ENCODE peak calls at places on chromosomes 12 and 14, in seven cellular contexts. O is fibroblast of lung; Z is fibroblast of pulmonary artery; U is CD4-positive, alpha-beta T cell; R is nephron progenitor cell; W is osteocyte; T is OCI-LY7. S is an unnamed sample.

GRCh38 chr12:75954076-75954475 is 77.5 kb downstream of the PHLDA1 start:
- DNase-seq in O (peak; percentile 98), Z (peak; percentile 92), U (no peak), R (no peak), W (no peak), T (no peak), S (no peak)

GRCh38 chr14:59474172-59474571 is 9.0 kb upstream of the GPR135 start:
- DNase-seq in O (peak; percentile 91), Z (peak; percentile 76), U (no peak), R (no peak), W (no peak), T (no peak), S (no peak)

GRCh38 chr12:66066071-66066928 is 64.2 kb downstream of the LLPH start:
- DNase-seq in O (peak; percentile 82), Z (peak; percentile 44), U (no peak), R (no peak), W (no peak), T (no peak), S (no peak)

GRCh38 chr12:11162494-11162893 is 8.5 kb upstream of the SMIM10L1 start:
- DNase-seq in O (no peak), Z (no peak), U (no peak), R (no peak), W (no peak), T (no peak), S (no peak)

GRCh38 chr14:101582294-101582693 is 21.0 kb downstream of the DIO3 start:
- DNase-seq in O (no peak), Z (no peak), U (no peak), R (no peak), W (no peak), T (no peak), S (no peak)

GRCh38 chr12:19462441-19462840 is 23.1 kb downstream of the AEBP2 start:
- DNase-seq in O (no peak), Z (peak; percentile 53), U (no peak), R (no peak), W (no peak), T (no peak), S (no peak)

GRCh38 chr12:109608270-109608669 is 34.7 kb downstream of the MVK start:
- DNase-seq in O (no peak), Z (no peak), U (no peak), R (no peak), W (no peak), T (no peak), S (no peak)

GRCh38 chr12:21500786-21501257 is 613 bp downstream of the RECQL start:
- DNase-seq in O (no peak), Z (no peak), U (no peak), R (no peak), W (no peak), T (peak; percentile 55), S (no peak)

GRCh38 chr14:65637780-65638179 is 225.2 kb downstream of the FUT8 start:
- DNase-seq in O (peak; percentile 89), Z (no peak), U (no peak), R (no peak), W (no peak), T (peak; percentile 23), S (no peak)

GRCh38 chr12:113075137-113075683 is 18.7 kb downstream of the DTX1 start:
- DNase-seq in O (no peak), Z (no peak), U (no peak), R (no peak), W (no peak), T (peak; percentile 99), S (no peak)

GRCh38 chr14:53187921-53188463 is 34.9 kb upstream of the DDHD1 start:
- DNase-seq in O (peak; percentile 5), Z (no peak), U (no peak), R (no peak), W (no peak), T (no peak), S (no peak)

GRCh38 chr12:547883-548470 is 88.2 kb downstream of the B4GALNT3 start:
- DNase-seq in O (no peak), Z (no peak), U (no peak), R (no peak), W (no peak), T (no peak), S (no peak)

GRCh38 chr14:95319312-95320075 is at the start of gene CLMN:
- DNase-seq in O (peak; percentile 21), Z (peak; percentile 27), U (peak; percentile 27), R (peak; percentile 78), W (no peak), T (peak; percentile 66), S (no peak)

GRCh38 chr14:20652996-20653975 is 11.8 kb upstream of the OR6S1 start:
- DNase-seq in O (peak; percentile 27), Z (peak; percentile 58), U (no peak), R (peak; percentile 64), W (no peak), T (no peak), S (no peak)

GRCh38 chr14:89324501-89325298 is 92.3 kb downstream of the FOXN3 start:
- DNase-seq in O (no peak), Z (no peak), U (no peak), R (no peak), W (no peak), T (no peak), S (no peak)

GRCh38 chr14:103628221-103628683 is 759 bp upstream of the KLC1 start:
- DNase-seq in O (peak; percentile 79), Z (peak; percentile 71), U (no peak), R (peak; percentile 72), W (peak; percentile 88), T (peak; percentile 28), S (peak; percentile 77)

GRCh38 chr12:50353869-50354593 is 42.4 kb downstream of the FAM186A start:
- DNase-seq in O (peak; percentile 20), Z (peak; percentile 26), U (no peak), R (no peak), W (no peak), T (no peak), S (no peak)

GRCh38 chr12:62250671-62251608 is 9.3 kb upstream of the USP15 start:
- DNase-seq in O (peak; percentile 66), Z (peak; percentile 81), U (no peak), R (no peak), W (no peak), T (no peak), S (no peak)

GRCh38 chr12:30457621-30458289 is 237.9 kb downstream of the IPO8 start:
- DNase-seq in O (peak; percentile 74), Z (peak; percentile 94), U (no peak), R (no peak), W (no peak), T (no peak), S (no peak)

GRCh38 chr12:26298785-26299621 is 103.6 kb downstream of the SSPN start:
- DNase-seq in O (peak; percentile 90), Z (peak; percentile 69), U (no peak), R (no peak), W (no peak), T (peak; percentile 59), S (no peak)

GRCh38 chr12:122934722-122935121 is 31.5 kb downstream of the ABCB9 start:
- DNase-seq in O (no peak), Z (no peak), U (no peak), R (no peak), W (no peak), T (peak; percentile 44), S (no peak)

GRCh38 chr14:75280831-75281690 is 2.4 kb downstream of the FOS start:
- DNase-seq in O (peak; percentile 13), Z (peak; percentile 75), U (no peak), R (no peak), W (no peak), T (no peak), S (no peak)

GRCh38 chr14:61555056-61555838 is 140.1 kb upstream of the HIF1A start:
- DNase-seq in O (peak; percentile 78), Z (no peak), U (no peak), R (no peak), W (no peak), T (no peak), S (no peak)

GRCh38 chr14:61552196-61552595 is 143.1 kb upstream of the HIF1A start:
- DNase-seq in O (no peak), Z (no peak), U (no peak), R (no peak), W (no peak), T (no peak), S (no peak)

GRCh38 chr14:61556455-61556854 is 138.9 kb upstream of the HIF1A start:
- DNase-seq in O (no peak), Z (no peak), U (no peak), R (no peak), W (no peak), T (no peak), S (no peak)

GRCh38 chr14:61551419-61551818 is 143.9 kb upstream of the HIF1A start:
- DNase-seq in O (no peak), Z (no peak), U (no peak), R (no peak), W (no peak), T (no peak), S (no peak)

GRCh38 chr14:61553730-61554641 is 141.3 kb upstream of the HIF1A start:
- DNase-seq in O (peak; percentile 98), Z (peak; percentile 95), U (no peak), R (no peak), W (no peak), T (no peak), S (no peak)
- TF ChIP-seq CTCF in O (no peak), Z (no peak), U (no peak), R (no peak), W (no peak), T (no peak), S (no peak)

GRCh38 chr14:54918427-54918826 is 15.8 kb upstream of the GCH1 start:
- DNase-seq in O (no peak), Z (no peak), U (no peak), R (no peak), W (no peak), T (no peak), S (no peak)
- TF ChIP-seq CTCF in O (no peak), Z (no peak), U (no peak), R (no peak), W (no peak), T (no peak), S (no peak)

GRCh38 chr14:24355009-24355408 is 13.0 kb upstream of the NFATC4 start:
- DNase-seq in O (no peak), Z (no peak), U (no peak), R (no peak), W (no peak), T (no peak), S (no peak)

GRCh38 chr14:24349742-24350141 is 10.0 kb upstream of the RIPK3 start:
- DNase-seq in O (no peak), Z (no peak), U (no peak), R (no peak), W (no peak), T (no peak), S (no peak)

GRCh38 chr14:24353551-24354529 is 14.0 kb upstream of the RIPK3 start:
- DNase-seq in O (peak; percentile 34), Z (peak; percentile 63), U (no peak), R (no peak), W (no peak), T (no peak), S (no peak)

GRCh38 chr14:24348186-24348585 is 8.4 kb upstream of the RIPK3 start:
- DNase-seq in O (no peak), Z (no peak), U (no peak), R (no peak), W (no peak), T (no peak), S (no peak)

GRCh38 chr14:24351517-24351916 is 11.7 kb upstream of the RIPK3 start:
- DNase-seq in O (no peak), Z (peak; percentile 41), U (no peak), R (no peak), W (no peak), T (no peak), S (no peak)
- TF ChIP-seq CTCF in O (peak; percentile 21), Z (no peak), U (no peak), R (no peak), W (no peak), T (peak; percentile 25), S (no peak)

GRCh38 chr14:22872833-22873520 is 1.4 kb downstream of the LRP10 start:
- DNase-seq in O (no peak), Z (peak; percentile 21), U (no peak), R (no peak), W (no peak), T (no peak), S (no peak)
- TF ChIP-seq CTCF in O (no peak), Z (no peak), U (peak; percentile 53), R (peak; percentile 5), W (no peak), T (peak; percentile 63), S (peak; percentile 30)